ENCODE peak calls at places on chromosomes 5 and 9, in five cellular contexts. H, E, G, I and B are unnamed samples.

GRCh38 chr9:98379572-98379971 is 124.1 kb upstream of the TBC1D2 start:
- DNase-seq in H (no peak), E (no peak), G (no peak), I (no peak), B (no peak)

GRCh38 chr5:142617416-142617815 is 68.5 kb downstream of the FGF1 start:
- DNase-seq in H (no peak), E (no peak), G (no peak), I (no peak), B (no peak)

GRCh38 chr5:160991205-160991604 is 139.2 kb upstream of the ATP10B start:
- DNase-seq in H (no peak), E (no peak), G (no peak), I (no peak), B (no peak)

GRCh38 chr5:53041071-53041692 is 52.0 kb downstream of the ITGA2 start:
- DNase-seq in H (no peak), E (no peak), G (no peak), I (no peak), B (no peak)

GRCh38 chr9:86575825-86576488 is 221.7 kb upstream of the TUT7 start:
- DNase-seq in H (no peak), E (no peak), G (no peak), I (no peak), B (no peak)

GRCh38 chr5:157478726-157479125 is 18.7 kb downstream of the NIPAL4 start:
- DNase-seq in H (no peak), E (no peak), G (no peak), I (no peak), B (no peak)

GRCh38 chr5:101543780-101544179 is 640.7 kb upstream of the ST8SIA4 start:
- DNase-seq in H (no peak), E (no peak), G (no peak), I (no peak), B (no peak)

GRCh38 chr5:50967388-50968039 is 301.1 kb downstream of the PARP8 start:
- DNase-seq in H (no peak), E (no peak), G (peak), I (no peak), B (peak)